ENCODE peak calls at places on chromosomes 7 and 10, in eight cellular contexts. S is foreskin fibroblast, H is GM12865, B is lower leg skin, G is fibroblast of pulmonary artery, M is mucosa of descending colon, U is K562, V is AG09309. Q is an unnamed sample.

GRCh38 chr10:71931295-71931694 is 32.9 kb upstream of the CHST3 start:
- DNase-seq in S (no peak), H (no peak), B (no peak), G (no peak), M (no peak), U (no peak), V (no peak), Q (no peak)

GRCh38 chr7:47254081-47255006 is 327.6 kb downstream of the TNS3 start:
- DNase-seq in S (peak; percentile 51), H (peak; percentile 66), B (peak; percentile 71), G (peak; percentile 57), M (peak; percentile 82), U (peak; percentile 91), V (no peak), Q (no peak)

GRCh38 chr7:31782411-31782991 is 95.5 kb downstream of the PPP1R17 start:
- DNase-seq in S (peak; percentile 19), H (peak; percentile 62), B (no peak), G (peak; percentile 71), M (no peak), U (peak; percentile 54), V (peak; percentile 21), Q (no peak)

GRCh38 chr7:37284805-37285211 is 163.9 kb downstream of the ELMO1 start:
- DNase-seq in S (no peak), H (peak; percentile 48), B (peak; percentile 48), G (no peak), M (no peak), U (peak; percentile 38), V (no peak), Q (no peak)

GRCh38 chr10:116465541-116465940 is 37.9 kb downstream of the PNLIPRP3 start:
- DNase-seq in S (no peak), H (no peak), B (no peak), G (no peak), M (no peak), U (no peak), V (no peak), Q (no peak)

GRCh38 chr7:112800486-112800885 is 10.3 kb upstream of the TMEM168 start:
- DNase-seq in S (no peak), H (no peak), B (no peak), G (no peak), M (no peak), U (no peak), V (no peak), Q (no peak)

GRCh38 chr7:156892086-156892800 is 740 bp downstream of the LMBR1 start:
- DNase-seq in S (no peak), H (peak; percentile 77), B (no peak), G (peak; percentile 32), M (peak; percentile 84), U (peak; percentile 86), V (no peak), Q (peak; percentile 74)

GRCh38 chr7:44323381-44324203 is 1.8 kb downstream of the CAMK2B start:
- DNase-seq in S (no peak), H (no peak), B (peak; percentile 8), G (no peak), M (no peak), U (no peak), V (no peak), Q (no peak)

GRCh38 chr10:78547397-78547796 is 513.7 kb downstream of the RPS24 start:
- DNase-seq in S (no peak), H (no peak), B (no peak), G (no peak), M (no peak), U (no peak), V (no peak), Q (no peak)

GRCh38 chr7:51350195-51350896 is 33.7 kb upstream of the COBL start:
- DNase-seq in S (no peak), H (no peak), B (no peak), G (no peak), M (no peak), U (no peak), V (no peak), Q (no peak)

GRCh38 chr10:124007102-124007772 is 86.2 kb downstream of the CHST15 start:
- DNase-seq in S (no peak), H (no peak), B (no peak), G (no peak), M (peak; percentile 21), U (no peak), V (no peak), Q (no peak)

GRCh38 chr7:152910545-152911013 is 151.0 kb downstream of the ACTR3B start:
- DNase-seq in S (no peak), H (no peak), B (no peak), G (no peak), M (no peak), U (no peak), V (no peak), Q (no peak)

GRCh38 chr7:101817031-101817929 is at the start of gene CUX1:
- DNase-seq in S (no peak), H (peak; percentile 37), B (no peak), G (no peak), M (peak; percentile 75), U (peak; percentile 41), V (no peak), Q (peak; percentile 21)

GRCh38 chr10:104732222-104732621 is 91.1 kb downstream of the SORCS3 start:
- DNase-seq in S (no peak), H (no peak), B (no peak), G (no peak), M (no peak), U (no peak), V (no peak), Q (no peak)

GRCh38 chr10:71367279-71367678 is 29.4 kb upstream of the CDH23 start:
- DNase-seq in S (no peak), H (no peak), B (no peak), G (no peak), M (no peak), U (no peak), V (no peak), Q (no peak)

GRCh38 chr7:131507592-131508331 is 48.7 kb downstream of the PODXL start:
- DNase-seq in S (peak; percentile 46), H (peak; percentile 65), B (peak; percentile 77), G (peak; percentile 73), M (peak; percentile 80), U (peak; percentile 88), V (no peak), Q (peak; percentile 70)

GRCh38 chr7:90835861-90836260 is 239.7 kb downstream of the CDK14 start:
- DNase-seq in S (no peak), H (no peak), B (no peak), G (no peak), M (no peak), U (no peak), V (no peak), Q (no peak)

GRCh38 chr7:139111147-139111546 is 1.6 kb upstream of the ZC3HAV1 start:
- DNase-seq in S (no peak), H (no peak), B (no peak), G (no peak), M (no peak), U (no peak), V (no peak), Q (no peak)

GRCh38 chr7:142997590-142997989 is 29.3 kb downstream of the OR9A2 start:
- DNase-seq in S (no peak), H (no peak), B (no peak), G (no peak), M (no peak), U (peak; percentile 14), V (no peak), Q (no peak)

GRCh38 chr10:79905322-79906314 is 43.3 kb downstream of the SFTPD start:
- DNase-seq in S (peak; percentile 33), H (no peak), B (no peak), G (peak; percentile 12), M (no peak), U (no peak), V (peak; percentile 11), Q (no peak)

GRCh38 chr7:106448992-106449859 is 164.4 kb upstream of the NAMPT start:
- DNase-seq in S (no peak), H (no peak), B (no peak), G (peak; percentile 13), M (no peak), U (no peak), V (no peak), Q (no peak)

GRCh38 chr10:61047788-61048560 is 104.0 kb upstream of the RHOBTB1 start:
- DNase-seq in S (no peak), H (no peak), B (no peak), G (no peak), M (no peak), U (no peak), V (no peak), Q (no peak)

GRCh38 chr10:95517536-95518454 is 43.4 kb downstream of the SORBS1 start:
- DNase-seq in S (peak; percentile 18), H (no peak), B (no peak), G (peak; percentile 75), M (no peak), U (peak; percentile 26), V (no peak), Q (no peak)

GRCh38 chr7:144782883-144783282 is 53.0 kb downstream of the TPK1 start:
- DNase-seq in S (no peak), H (no peak), B (no peak), G (no peak), M (no peak), U (no peak), V (no peak), Q (no peak)
- TF ChIP-seq CTCF in S (no peak), H (no peak), B (no peak), G (no peak), M (no peak), U (no peak), V (no peak), Q (no peak)

GRCh38 chr10:101848894-101849351 is 5.3 kb upstream of the KCNIP2 start:
- DNase-seq in S (no peak), H (no peak), B (no peak), G (peak; percentile 33), M (no peak), U (no peak), V (no peak), Q (no peak)
- TF ChIP-seq CTCF in S (no peak), H (no peak), B (no peak), G (no peak), M (no peak), U (no peak), V (no peak), Q (no peak)

DNA sequence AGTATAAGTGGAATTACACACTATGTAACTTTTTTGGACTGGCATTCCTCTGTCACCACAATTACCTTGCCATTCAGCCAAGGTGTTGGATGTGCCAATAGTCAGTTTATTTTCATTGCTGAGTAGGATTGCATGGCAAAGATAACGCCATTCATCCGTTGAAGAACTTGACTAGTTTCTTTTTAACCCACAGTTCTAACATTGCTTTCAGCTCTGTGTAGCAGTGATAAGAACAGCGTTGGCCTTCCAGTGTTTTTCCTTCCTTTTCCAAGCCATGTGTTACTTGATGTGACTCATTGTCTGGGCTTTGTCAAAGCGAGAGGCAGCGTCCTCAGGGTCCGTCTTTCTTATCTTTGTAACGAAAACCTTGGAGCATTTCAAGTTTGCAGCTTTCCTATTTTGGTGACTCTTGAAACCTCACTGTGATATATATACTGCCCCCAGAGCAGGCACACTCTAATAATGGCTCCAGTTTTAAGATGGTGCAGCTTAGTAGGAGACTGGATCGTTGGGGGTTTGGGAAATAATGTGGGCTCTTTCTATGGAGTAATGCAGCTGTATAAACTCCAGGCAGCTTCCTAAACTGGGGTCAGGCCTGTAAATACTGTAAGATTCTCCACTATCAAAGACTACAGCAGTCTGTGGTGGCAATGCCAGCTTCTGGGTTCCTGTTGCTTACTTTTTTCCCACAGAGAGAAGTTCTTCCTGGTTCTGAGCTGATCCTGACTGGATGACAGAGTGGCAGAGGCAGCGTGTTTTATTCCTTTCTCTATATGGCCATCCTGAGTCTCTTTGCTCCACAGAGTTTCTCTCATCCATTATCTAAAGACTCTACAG is 41.7 kb downstream of the AKR1E2 start:
- DNase-seq in S (no peak), H (no peak), B (no peak), G (peak; percentile 71), M (no peak), U (peak; percentile 79), V (no peak), Q (no peak)
- TF ChIP-seq CTCF in S (no peak), H (no peak), B (no peak), G (no peak), M (no peak), U (no peak), V (no peak), Q (no peak)

GRCh38 chr10:102522874-102523249 is 19.1 kb downstream of the SUFU start:
- DNase-seq in S (no peak), H (no peak), B (no peak), G (no peak), M (no peak), U (no peak), V (no peak), Q (no peak)
- TF ChIP-seq CTCF in S (no peak), H (no peak), B (no peak), G (no peak), M (no peak), U (no peak), V (no peak), Q (no peak)